ENCODE peak calls at places on chromosomes 5 and 9, in nine cellular contexts. O is breast epithelium; S is brain microvascular endothelial cell; W is effector memory CD4-positive, alpha-beta T cell; E is ovary; H is lower lobe of right lung; L is uterus; C is endothelial cell of umbilical vein; I is AG04450. K is an unnamed sample. For H3K27me3, the result is how much of the 10 kb centered on the place peaks cover.

GRCh38 chr9:83166369-83166768 is 103.4 kb upstream of the RASEF start:
- DNase-seq in C (no peak), W (no peak), E (no peak), S (no peak), I (no peak), L (no peak), H (peak), O (peak), K (no peak)

GRCh38 chr9:123537809-123538208 is 181.8 kb downstream of the CRB2 start:
- DNase-seq in C (no peak), W (no peak), E (no peak), I (no peak), L (no peak), H (no peak), S (no peak), O (no peak), K (no peak)

GRCh38 chr9:96232539-96233241 is 69.3 kb downstream of the HSD17B3 start:
- DNase-seq in I (peak), O (no peak), E (peak), H (no peak), S (peak), L (peak), W (no peak), C (peak), K (peak)

GRCh38 chr5:446066-446725 is 3.2 kb downstream of the EXOC3 start:
- DNase-seq in I (no peak), L (no peak), C (no peak), S (no peak), W (no peak), O (no peak), H (no peak), E (no peak), K (peak)

GRCh38 chr9:137228968-137229896 is 1.5 kb upstream of the SLC34A3 start:
- DNase-seq in H (no peak), C (no peak), W (no peak), I (no peak), O (no peak), S (no peak), L (no peak), E (no peak), K (no peak)

GRCh38 chr5:585556-585955 is 26.6 kb upstream of the CEP72 start:
- DNase-seq in W (no peak), S (no peak), O (no peak), L (no peak), I (no peak), E (no peak), C (no peak), H (no peak), K (no peak)

GRCh38 chr5:118722165-118723020 is 266.0 kb downstream of the DTWD2 start:
- DNase-seq in E (no peak), C (no peak), S (no peak), W (no peak), L (no peak), O (no peak), H (no peak), I (no peak), K (no peak)

GRCh38 chr9:90088411-90088810 is 483.6 kb downstream of the GADD45G start:
- DNase-seq in E (no peak), W (no peak), L (no peak), I (no peak), S (no peak), H (no peak), C (no peak), O (no peak), K (no peak)

GRCh38 chr9:81686614-81687520 is 2.5 kb downstream of the TLE1 start:
- DNase-seq in W (no peak), I (peak), H (peak), E (peak), S (peak), O (peak), L (peak), C (peak), K (peak)

GRCh38 chr9:137745541-137745991 is 126.8 kb downstream of the EHMT1 start:
- DNase-seq in E (no peak), W (no peak), S (peak), O (no peak), I (no peak), H (no peak), L (no peak), C (no peak), K (no peak)

GRCh38 chr5:38783011-38783551 is 62.7 kb upstream of the OSMR start:
- DNase-seq in C (peak), H (no peak), S (peak), W (no peak), E (no peak), L (no peak), I (peak), O (no peak), K (no peak)

GRCh38 chr5:39762761-39763160 is 338.0 kb upstream of the DAB2 start:
- DNase-seq in I (no peak), C (no peak), L (no peak), H (no peak), O (no peak), W (no peak), S (no peak), E (no peak), K (no peak)

GRCh38 chr9:93574091-93574899 is 2.1 kb upstream of the PHF2 start:
- DNase-seq in I (no peak), C (no peak), O (no peak), L (no peak), E (no peak), H (no peak), W (no peak), S (no peak), K (no peak)

GRCh38 chr9:107750741-107751521 is 261.4 kb upstream of the KLF4 start:
- DNase-seq in S (peak), C (peak), O (peak), W (no peak), E (peak), H (peak), I (peak), L (peak), K (peak)

GRCh38 chr5:129963359-129963758 is 59.1 kb downstream of the CHSY3 start:
- DNase-seq in H (no peak), C (peak), S (peak), I (peak), O (no peak), E (no peak), L (no peak), W (no peak), K (no peak)

GRCh38 chr5:139371482-139372435 is 11.3 kb downstream of the SLC23A1 start:
- DNase-seq in O (no peak), W (no peak), S (no peak), C (no peak), I (no peak), H (no peak), L (peak), E (peak), K (no peak)

GRCh38 chr5:165805756-165806155 is 2300.3 kb downstream of the MAT2B start:
- DNase-seq in C (no peak), S (no peak), I (no peak), O (no peak), W (no peak), H (no peak), E (no peak), L (no peak), K (no peak)

GRCh38 chr9:81844131-81844567 is 84.1 kb upstream of the SPATA31D4 start:
- DNase-seq in O (no peak), L (no peak), E (no peak), C (no peak), S (no peak), I (no peak), H (no peak), W (no peak), K (no peak)

GRCh38 chr5:144469106-144469505 is 298.4 kb downstream of the KCTD16 start:
- DNase-seq in I (no peak), S (no peak), O (no peak), E (no peak), W (no peak), L (no peak), H (no peak), C (no peak), K (no peak)

GRCh38 chr5:157059093-157059539 is at the start of gene HAVCR1:
- DNase-seq in C (no peak), O (no peak), W (no peak), I (no peak), S (no peak), L (no peak), E (no peak), H (no peak), K (no peak)

GRCh38 chr9:2085719-2086515 is 70.8 kb downstream of the SMARCA2 start:
- DNase-seq in E (no peak), W (no peak), C (peak), H (no peak), S (peak), I (no peak), L (peak), O (no peak), K (no peak)

GRCh38 chr5:97726106-97726505 is 543.1 kb upstream of the RIOK2 start:
- DNase-seq in C (no peak), O (no peak), S (no peak), W (no peak), H (no peak), I (no peak), L (no peak), E (no peak), K (no peak)

GRCh38 chr5:177357459-177358332 is at the start of gene RGS14:
- DNase-seq in S (peak), H (peak), W (peak), L (no peak), I (no peak), C (peak), E (no peak), O (no peak), K (no peak)

GRCh38 chr5:101288633-101289032 is 385.6 kb upstream of the ST8SIA4 start:
- DNase-seq in I (no peak), E (no peak), W (no peak), C (no peak), H (no peak), L (no peak), S (no peak), O (no peak), K (no peak)

GRCh38 chr5:180105827-180106312 is 34.3 kb upstream of the RNF130 start:
- DNase-seq in E (no peak), L (no peak), S (peak), C (no peak), W (no peak), H (no peak), I (no peak), O (no peak), K (no peak)

GRCh38 chr5:173509060-173509459 is 107.4 kb downstream of the BOD1 start:
- DNase-seq in S (no peak), L (no peak), E (no peak), C (no peak), W (no peak), H (no peak), O (no peak), I (no peak), K (no peak)

GRCh38 chr5:10374032-10374431 is 20.5 kb downstream of the MARCHF6 start:
- DNase-seq in I (no peak), E (no peak), C (no peak), L (no peak), O (no peak), W (no peak), S (no peak), H (no peak), K (no peak)

GRCh38 chr5:169695919-169696490 is 58.9 kb downstream of the DOCK2 start:
- DNase-seq in L (no peak), O (no peak), S (peak), C (peak), W (no peak), I (peak), E (no peak), H (no peak), K (no peak)
- H3K27ac ChIP-seq in L (no peak), O (no peak), S (peak), C (peak), W (no peak), I (peak), E (no peak), H (no peak), K (no peak)

GRCh38 chr5:154470172-154470571 is 7.9 kb downstream of the HAND1 start:
- DNase-seq in S (no peak), H (no peak), E (no peak), O (no peak), I (no peak), L (no peak), C (no peak), W (no peak), K (no peak)

GRCh38 chr5:154473581-154474266 is 4.3 kb downstream of the HAND1 start:
- DNase-seq in E (no peak), O (no peak), W (no peak), I (no peak), L (no peak), C (no peak), H (no peak), S (no peak), K (no peak)

GRCh38 chr5:154474267-154474956 is 3.6 kb downstream of the HAND1 start:
- DNase-seq in E (no peak), L (no peak), H (no peak), S (no peak), I (no peak), C (no peak), W (no peak), O (no peak), K (no peak)

GRCh38 chr5:154472871-154473580 is 5.0 kb downstream of the HAND1 start:
- DNase-seq in C (no peak), H (no peak), W (no peak), O (no peak), S (no peak), I (no peak), L (no peak), E (no peak), K (no peak)

DNA sequence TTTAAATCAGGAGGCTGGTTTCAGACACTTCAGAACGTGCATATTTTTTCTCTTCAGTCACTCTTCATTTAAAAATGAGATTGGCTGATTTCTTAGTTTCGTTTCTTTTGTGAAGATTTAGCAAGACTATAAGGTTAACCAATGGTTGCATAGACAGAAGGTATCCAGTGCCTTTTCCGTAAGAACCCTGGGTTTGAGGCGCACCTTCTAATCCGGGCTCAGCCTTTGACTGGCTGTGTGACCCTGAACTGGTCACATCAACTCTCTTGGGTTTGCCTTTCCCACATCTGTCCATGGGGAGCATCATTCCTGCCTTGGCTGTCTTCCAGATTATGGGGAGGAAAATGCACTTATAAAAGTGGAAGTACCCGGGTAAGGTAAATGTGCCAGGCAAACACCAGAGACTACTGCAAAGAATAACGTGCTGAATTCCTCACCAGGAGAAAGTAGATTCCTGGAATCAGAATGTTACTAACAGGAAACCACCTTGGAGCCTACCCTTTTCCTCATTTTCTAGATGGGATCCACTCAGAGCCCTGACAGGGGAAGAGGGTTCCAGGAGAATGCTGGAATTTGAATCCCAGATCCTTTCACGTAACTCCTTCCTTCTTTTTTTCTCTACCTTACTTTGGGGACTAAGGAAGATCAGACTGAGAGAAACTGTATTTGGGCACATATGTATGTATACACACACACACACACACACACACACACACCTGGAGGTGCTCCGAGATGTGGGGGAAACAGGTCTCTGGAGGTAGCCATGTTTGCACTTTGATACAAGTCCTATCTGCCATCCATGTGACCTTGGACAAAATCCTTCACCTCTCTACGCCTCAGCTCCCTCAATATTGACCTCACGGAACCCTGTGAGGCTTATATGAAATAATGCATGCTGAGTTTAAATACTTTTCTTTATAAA is 6.8 kb downstream of the HAND1 start:
- DNase-seq in C (no peak), I (no peak), L (no peak), O (no peak), H (no peak), S (no peak), W (no peak), E (no peak), K (no peak)
- H3K27me3 ChIP-seq in C (half or more), I (half or more), L (half or more), O (half or more), H (half or more), S (half or more), W (under half), E (under half), K (half or more)

GRCh38 chr5:32314658-32315057 is 1.9 kb upstream of the MTMR12 start:
- DNase-seq in I (no peak), C (no peak), S (no peak), H (no peak), L (no peak), W (no peak), O (no peak), E (no peak), K (no peak)
- H3K27ac ChIP-seq in I (no peak), C (no peak), S (no peak), H (peak), L (no peak), W (no peak), O (no peak), E (no peak), K (peak)

GRCh38 chr9:131308452-131308851 is 18.9 kb downstream of the PLPP7 start:
- DNase-seq in W (no peak), S (no peak), I (no peak), L (no peak), C (no peak), E (no peak), O (no peak), H (no peak), K (no peak)
- H3K27me3 ChIP-seq in W (under half), S (under half), I (under half), L (under half), C (under half), E (under half), O (under half), H (under half), K (under half)

GRCh38 chr9:121324316-121324715 is 45.7 kb downstream of the STOM start:
- DNase-seq in S (no peak), W (no peak), O (no peak), E (no peak), I (no peak), C (no peak), L (no peak), H (peak), K (no peak)
- H3K27ac ChIP-seq in S (no peak), W (no peak), O (peak), E (no peak), I (no peak), C (no peak), L (peak), H (peak), K (no peak)

GRCh38 chr5:170508036-170508435 is 4.2 kb downstream of the KCNIP1 start:
- DNase-seq in I (no peak), O (no peak), H (no peak), L (no peak), C (no peak), S (no peak), E (no peak), W (no peak), K (no peak)
- H3K27me3 ChIP-seq in I (under half), O (under half), H (under half), L (under half), C (under half), S (under half), E (under half), W (under half), K (under half)

GRCh38 chr5:92687793-92688467 is 893.1 kb downstream of the NR2F1-AS1 start:
- DNase-seq in L (no peak), C (peak), W (no peak), I (peak), H (no peak), O (no peak), S (peak), E (no peak), K (no peak)
- H3K27ac ChIP-seq in L (no peak), C (no peak), W (no peak), I (no peak), H (no peak), O (no peak), S (no peak), E (no peak), K (no peak)

GRCh38 chr9:109639666-109640231 is 140.2 kb upstream of the PALM2AKAP2 start:
- DNase-seq in O (no peak), L (no peak), E (no peak), H (no peak), I (no peak), W (no peak), C (no peak), S (no peak), K (no peak)
- H3K27me3 ChIP-seq in O (under half), L (under half), E (under half), H (under half), I (half or more), W (under half), C (under half), S (under half), K (under half)

GRCh38 chr5:131209506-131210191 is 38.9 kb downstream of the LYRM7 start:
- DNase-seq in W (peak), S (no peak), H (no peak), O (no peak), L (no peak), C (no peak), I (no peak), E (no peak), K (no peak)
- H3K27ac ChIP-seq in W (peak), S (no peak), H (no peak), O (no peak), L (no peak), C (no peak), I (no peak), E (no peak), K (no peak)

GRCh38 chr9:69322256-69322655 is 2.8 kb upstream of the ENTREP1 start:
- DNase-seq in I (no peak), E (no peak), H (no peak), L (no peak), O (no peak), W (no peak), C (no peak), S (no peak), K (no peak)

GRCh38 chr9:69326261-69326660 is 1.2 kb downstream of the ENTREP1 start:
- DNase-seq in C (no peak), L (no peak), I (no peak), S (no peak), O (no peak), W (no peak), E (peak), H (no peak), K (no peak)

GRCh38 chr9:69324549-69325401 is at the start of gene ENTREP1:
- DNase-seq in E (peak), L (peak), H (peak), W (no peak), S (no peak), I (no peak), O (peak), C (peak), K (peak)

GRCh38 chr9:69325409-69326212 is 596 bp downstream of the ENTREP1 start:
- DNase-seq in O (no peak), L (no peak), H (peak), S (no peak), W (no peak), E (peak), C (peak), I (no peak), K (peak)

DNA sequence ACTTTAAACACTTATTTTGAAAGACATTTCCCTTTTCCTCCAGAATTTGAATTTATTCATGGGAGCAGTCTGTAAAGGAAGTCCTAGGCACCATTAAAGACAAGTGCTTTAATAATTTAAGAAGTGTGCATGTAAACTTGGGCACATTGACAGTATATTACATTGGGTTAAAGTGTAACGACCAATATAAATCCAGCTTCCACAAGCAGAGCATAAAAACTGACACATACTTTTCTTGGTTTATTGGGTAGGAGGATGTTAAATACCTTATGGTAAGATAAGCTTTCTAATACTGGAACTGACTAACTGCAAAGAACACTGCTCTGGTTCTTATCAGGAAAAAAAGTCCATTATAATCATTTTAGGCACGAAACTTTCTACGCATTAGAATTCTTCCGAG is 1.1 kb upstream of the ENTREP1 start:
- DNase-seq in H (no peak), O (no peak), W (no peak), L (no peak), I (no peak), C (no peak), S (no peak), E (no peak), K (no peak)
- H3K27me3 ChIP-seq in H (under half), O (under half), W (under half), L (under half), I (under half), C (under half), S (under half), E (under half), K (under half)